ENCODE peak calls at places on chromosome 17, in five cellular contexts. I, M, N, B and H are unnamed samples.

GRCh38 chr17:75913537-75914210 is 9.0 kb upstream of the MRPL38 start:
- DNase-seq in I (no peak), M (no peak), N (no peak), B (no peak), H (no peak)

GRCh38 chr17:59038734-59039133 is 67.9 kb downstream of the TRIM37 start:
- DNase-seq in I (no peak), M (no peak), N (no peak), B (no peak), H (no peak)

GRCh38 chr17:82228278-82228841 is 482 bp upstream of the SLC16A3 start:
- DNase-seq in I (no peak), M (peak), N (no peak), B (no peak), H (no peak)

GRCh38 chr17:48612854-48613691 is 2.0 kb downstream of the HOXB8 start:
- DNase-seq in I (no peak), M (peak), N (no peak), B (peak), H (peak)

GRCh38 chr17:68463211-68463990 is 6.1 kb upstream of the WIPI1 start:
- DNase-seq in I (no peak), M (no peak), N (no peak), B (no peak), H (no peak)

GRCh38 chr17:82937411-82938371 is 97.9 kb upstream of the ZNF750 start:
- DNase-seq in I (no peak), M (no peak), N (no peak), B (no peak), H (no peak)

GRCh38 chr17:35099929-35100328 is 19.7 kb downstream of the RAD51D start:
- DNase-seq in I (no peak), M (no peak), N (no peak), B (no peak), H (no peak)

GRCh38 chr17:61065263-61065773 is 334.3 kb upstream of the TBX2 start:
- DNase-seq in I (peak), M (no peak), N (no peak), B (peak), H (peak)

GRCh38 chr17:36689089-36689667 is 87.8 kb downstream of the MRM1 start:
- DNase-seq in I (no peak), M (no peak), N (no peak), B (no peak), H (no peak)

GRCh38 chr17:14019186-14019956 is 49.9 kb upstream of the COX10 start:
- DNase-seq in I (no peak), M (no peak), N (no peak), B (no peak), H (no peak)

GRCh38 chr17:74870512-74870911 is 2.3 kb downstream of the FDXR start:
- DNase-seq in I (peak), M (no peak), N (no peak), B (no peak), H (no peak)

GRCh38 chr17:81371910-81372760 is 23.1 kb upstream of the BAHCC1 start:
- DNase-seq in I (no peak), M (no peak), N (peak), B (peak), H (peak)

GRCh38 chr17:21194688-21195087 is 19.3 kb downstream of the TMEM11 start:
- DNase-seq in I (peak), M (no peak), N (no peak), B (no peak), H (no peak)

GRCh38 chr17:28755486-28755885 is 11.7 kb downstream of the TRAF4 start:
- DNase-seq in I (no peak), M (no peak), N (no peak), B (no peak), H (no peak)